ENCODE peak calls at places on chromosome 14, in six cellular contexts. Y, D, N, S, W and C are unnamed samples. For H3K27me3 and H3K4me1, the result is how much of the 10 kb centered on the place peaks cover.

GRCh38 chr14:24080888-24081738 is 9.8 kb downstream of the CPNE6 start:
- DNase-seq in D (no peak), S (peak), Y (peak), W (no peak), N (peak), C (peak)

GRCh38 chr14:23141706-23142467 is 22.8 kb upstream of the CEBPE start:
- DNase-seq in N (no peak), S (peak), D (peak), W (peak), Y (no peak), C (no peak)

GRCh38 chr14:52080817-52081755 is 12.2 kb upstream of the NID2 start:
- DNase-seq in N (no peak), S (no peak), W (peak), Y (no peak), D (no peak), C (no peak)

GRCh38 chr14:34999500-34999899 is 16.7 kb downstream of the SRP54 start:
- DNase-seq in S (no peak), N (no peak), W (no peak), D (no peak), Y (no peak), C (no peak)

GRCh38 chr14:24409956-24410355 is 11.2 kb downstream of the NYNRIN start:
- DNase-seq in S (no peak), Y (peak), W (no peak), D (no peak), N (no peak), C (no peak)

GRCh38 chr14:59478540-59478939 is 5.7 kb downstream of the L3HYPDH start:
- DNase-seq in Y (no peak), D (no peak), W (no peak), N (no peak), S (no peak), C (no peak)

GRCh38 chr14:61566537-61567225 is 128.6 kb upstream of the HIF1A start:
- DNase-seq in Y (no peak), S (no peak), W (peak), D (no peak), N (no peak), C (no peak)

GRCh38 chr14:54632452-54632851 is 65.5 kb downstream of the SAMD4A start:
- DNase-seq in N (no peak), D (no peak), S (no peak), W (no peak), Y (no peak), C (no peak)

GRCh38 chr14:58298477-58298879 is at the start of gene ARID4A:
- DNase-seq in Y (peak), D (peak), W (no peak), S (peak), N (no peak), C (no peak)

GRCh38 chr14:106841701-106842100 is 1315.3 kb downstream of the TMEM121 start:
- DNase-seq in D (no peak), S (no peak), Y (no peak), W (no peak), N (no peak), C (no peak)

GRCh38 chr14:70415788-70416187 is 1.1 kb downstream of the SYNJ2BP start:
- DNase-seq in Y (no peak), D (no peak), W (no peak), S (no peak), N (no peak), C (no peak)

GRCh38 chr14:70416717-70417349 is at the start of gene SYNJ2BP:
- DNase-seq in S (peak), W (peak), D (peak), N (peak), Y (peak), C (peak)

DNA sequence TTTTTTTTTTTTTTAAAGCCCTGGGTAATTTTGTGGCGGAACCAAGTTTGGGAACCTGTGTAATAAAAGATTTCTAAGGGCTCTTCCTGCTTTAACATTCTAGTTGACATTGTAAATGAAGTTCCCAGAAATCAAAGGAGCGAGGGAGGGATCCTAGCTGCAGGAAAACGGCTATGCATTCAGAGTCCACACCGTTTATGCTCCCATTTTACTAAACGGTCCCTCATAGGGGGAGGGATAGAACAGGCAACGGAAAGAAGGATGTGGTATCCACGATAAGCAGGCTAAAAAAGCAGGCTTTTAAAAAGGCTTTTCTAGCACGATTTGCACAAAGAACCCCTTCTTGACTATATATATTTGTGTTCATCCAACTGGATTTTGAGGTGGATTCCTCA is 571 bp downstream of the SYNJ2BP start:
- DNase-seq in S (no peak), N (no peak), Y (no peak), W (peak), D (no peak), C (no peak)
- H3K27ac ChIP-seq in S (peak), N (peak), Y (peak), W (peak), D (peak), C (peak)

GRCh38 chr14:91371990-91372375 is 45.6 kb downstream of the CCDC88C start:
- DNase-seq in Y (no peak), S (no peak), N (no peak), D (no peak), W (no peak), C (no peak)

GRCh38 chr14:91374287-91374880 is 43.2 kb downstream of the CCDC88C start:
- DNase-seq in Y (no peak), N (no peak), D (no peak), S (no peak), W (no peak), C (no peak)

GRCh38 chr14:91372680-91373495 is 44.7 kb downstream of the CCDC88C start:
- DNase-seq in D (no peak), Y (no peak), N (peak), S (no peak), W (no peak), C (no peak)

GRCh38 chr14:91374897-91375747 is 42.5 kb downstream of the CCDC88C start:
- DNase-seq in D (no peak), W (no peak), Y (no peak), N (no peak), S (no peak), C (peak)

GRCh38 chr14:91373591-91374245 is 43.9 kb downstream of the CCDC88C start:
- DNase-seq in Y (no peak), S (no peak), D (no peak), W (no peak), N (peak), C (peak)
- H3K27me3 ChIP-seq in Y (under half), S (under half), D (under half), W (under half), N (under half), C (under half)

DNA sequence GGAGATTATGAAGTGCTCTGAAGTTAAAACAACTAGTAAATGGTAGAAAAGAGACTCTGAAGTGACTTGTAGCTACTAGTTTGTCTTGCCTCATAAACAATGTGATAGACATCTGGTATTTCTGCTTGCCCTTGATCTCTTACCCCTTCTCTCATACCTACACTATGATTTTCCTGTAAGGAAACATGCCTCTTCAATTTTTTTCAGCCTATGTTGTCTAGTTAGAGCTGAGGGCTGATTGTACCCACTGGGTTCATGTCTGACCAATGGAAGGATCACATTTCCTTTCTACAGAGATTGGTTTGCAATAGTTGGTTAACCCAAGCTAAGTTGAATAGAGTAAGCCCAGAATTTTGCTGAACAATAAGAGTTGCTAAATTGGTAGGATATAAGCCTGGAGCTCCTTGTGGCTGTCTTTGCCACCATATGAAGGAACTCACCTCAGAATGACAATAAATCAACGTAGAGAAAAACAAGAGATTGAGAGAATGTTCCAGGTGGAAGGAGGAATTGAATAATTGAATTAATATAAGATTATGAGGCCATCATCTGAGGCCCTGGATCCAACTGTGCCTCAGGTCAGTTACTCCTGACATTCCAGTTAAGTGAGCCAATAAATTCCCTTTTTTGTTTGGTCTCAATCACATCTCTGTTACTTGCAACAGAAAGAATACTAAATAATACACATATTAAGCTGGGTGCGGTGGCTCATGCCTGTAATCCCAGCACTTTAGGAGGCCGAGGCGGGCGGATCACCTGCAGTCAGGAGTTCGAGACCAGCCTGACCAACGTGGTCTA is 346.4 kb downstream of the ZFP36L1 start:
- DNase-seq in S (no peak), N (no peak), W (no peak), D (no peak), Y (no peak), C (no peak)
- H3K4me1 ChIP-seq in S (under half), N (under half), W (under half), D (under half), Y (under half), C (under half)

GRCh38 chr14:73749706-73750105 is 35.5 kb upstream of the PNMA1 start:
- DNase-seq in W (no peak), D (no peak), Y (no peak), N (no peak), S (no peak), C (no peak)

GRCh38 chr14:73750161-73750901 is 36.1 kb upstream of the PNMA1 start:
- DNase-seq in W (no peak), N (no peak), D (no peak), Y (no peak), S (no peak), C (no peak)

GRCh38 chr14:73747386-73748211 is 33.4 kb upstream of the PNMA1 start:
- DNase-seq in S (no peak), D (no peak), N (no peak), W (no peak), Y (no peak), C (no peak)

GRCh38 chr14:73746540-73747385 is 32.6 kb upstream of the PNMA1 start:
- DNase-seq in S (no peak), D (no peak), W (no peak), N (no peak), Y (no peak), C (no peak)

GRCh38 chr14:73748858-73749357 is 34.7 kb upstream of the PNMA1 start:
- DNase-seq in N (no peak), W (no peak), Y (no peak), D (no peak), S (no peak), C (no peak)
- H3K27ac ChIP-seq in N (no peak), W (no peak), Y (no peak), D (no peak), S (peak), C (no peak)

GRCh38 chr14:92314182-92314581 is 8.8 kb upstream of the SLC24A4 start:
- DNase-seq in N (no peak), W (peak), D (no peak), S (no peak), Y (no peak), C (no peak)
- H3K27me3 ChIP-seq in N (under half), W (under half), D (under half), S (under half), Y (under half), C (under half)

DNA sequence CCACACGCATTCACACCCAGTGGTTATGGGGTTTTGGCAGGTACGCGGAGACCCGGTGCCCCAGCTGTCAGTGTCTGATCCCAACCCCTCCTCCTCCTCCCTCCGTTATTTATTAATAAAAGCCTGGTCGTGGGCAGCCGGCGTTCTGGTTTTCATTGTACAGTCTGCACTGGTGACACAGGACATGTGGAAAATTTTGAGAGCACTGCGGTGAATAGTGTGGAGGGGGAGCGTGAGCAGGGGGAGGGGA is 11.5 kb upstream of the IRF2BPL start:
- DNase-seq in D (no peak), Y (no peak), S (no peak), W (no peak), N (no peak), C (no peak)
- H3K4me1 ChIP-seq in D (half or more), Y (under half), S (under half), W (half or more), N (half or more), C (half or more)

DNA sequence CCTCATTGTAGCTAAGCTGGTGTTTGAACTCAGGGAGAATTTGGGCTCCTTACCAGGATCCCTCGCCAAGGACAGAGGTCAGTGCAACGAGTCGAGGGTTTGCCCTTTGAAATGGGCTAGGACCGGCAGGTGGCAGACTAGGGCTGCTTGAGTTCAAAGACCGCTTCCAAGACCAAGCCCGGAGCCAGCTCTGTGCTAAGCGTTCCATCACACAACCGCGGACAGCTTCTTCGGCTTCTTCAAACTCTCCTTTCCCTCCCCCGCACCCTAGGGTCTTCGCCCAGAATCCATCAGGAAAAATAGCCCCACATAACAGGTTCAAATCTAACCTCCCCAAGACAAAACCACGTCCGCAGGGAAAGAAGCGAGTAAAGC is 709 bp upstream of the FLVCR2 start:
- DNase-seq in N (peak), D (peak), Y (peak), S (peak), W (peak), C (peak)
- H3K27ac ChIP-seq in N (peak), D (peak), Y (peak), S (peak), W (peak), C (peak)

GRCh38 chr14:105485720-105486332 is 860 bp upstream of the CRIP1 start:
- DNase-seq in Y (peak), S (no peak), D (no peak), W (no peak), N (peak), C (no peak)
- H3K27me3 ChIP-seq in Y (under half), S (under half), D (under half), W (under half), N (under half), C (under half)

GRCh38 chr14:103883263-103883523 is 35.8 kb upstream of the PPP1R13B start:
- DNase-seq in W (no peak), Y (no peak), N (no peak), S (no peak), D (peak), C (no peak)

GRCh38 chr14:103881927-103882281 is 34.5 kb upstream of the PPP1R13B start:
- DNase-seq in N (no peak), W (no peak), D (no peak), S (no peak), Y (no peak), C (no peak)

GRCh38 chr14:103884854-103885253 is 37.5 kb upstream of the PPP1R13B start:
- DNase-seq in N (no peak), Y (no peak), D (peak), W (no peak), S (no peak), C (no peak)

GRCh38 chr14:103880986-103881926 is 33.9 kb upstream of the PPP1R13B start:
- DNase-seq in W (no peak), Y (peak), N (no peak), S (no peak), D (peak), C (no peak)

DNA sequence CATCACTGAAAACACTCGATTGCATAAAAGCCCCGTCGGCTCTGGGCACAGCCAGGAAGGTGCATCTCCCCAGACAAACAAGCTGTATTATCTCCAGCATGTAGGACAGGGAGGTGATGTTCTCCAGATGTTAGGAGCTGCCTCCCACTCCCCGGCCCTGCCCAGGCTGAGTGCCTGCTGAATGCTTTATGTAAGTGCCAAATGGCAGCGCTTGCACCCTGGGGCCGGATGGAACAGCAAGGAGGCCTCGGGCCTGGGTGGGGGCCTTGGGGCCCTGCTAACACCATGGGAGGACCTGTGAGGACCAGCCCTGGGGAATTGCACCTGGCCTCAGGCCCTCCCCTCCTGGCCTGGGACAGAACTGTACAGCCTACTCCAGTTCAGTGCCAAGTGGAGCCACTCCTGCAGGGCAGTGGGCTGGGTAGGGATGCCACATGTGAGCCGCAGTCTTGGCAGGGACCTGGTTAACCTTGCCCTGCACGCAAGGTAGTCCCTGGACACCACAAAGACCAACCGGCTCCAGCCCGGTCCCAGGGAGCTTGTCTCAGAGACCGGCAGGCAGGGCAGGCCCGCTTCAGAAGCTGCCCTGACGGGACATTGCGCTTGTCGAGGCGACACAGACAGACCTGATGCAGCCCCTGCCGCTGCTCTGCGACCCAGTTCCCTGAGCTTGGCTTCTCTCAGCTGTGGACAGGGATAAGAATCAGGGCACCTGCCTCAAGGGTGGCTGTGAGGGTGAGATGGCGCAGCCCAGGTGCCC is 35.3 kb upstream of the PPP1R13B start:
- DNase-seq in Y (no peak), D (peak), S (no peak), N (no peak), W (no peak), C (no peak)
- H3K4me1 ChIP-seq in Y (under half), D (under half), S (under half), N (under half), W (under half), C (under half)